ENCODE peak calls at places on chromosomes 12 and 14, in six cellular contexts. M is LoVo, Z is GM12864, Q is SW480, U is HL-60, W is endothelial cell. S is an unnamed sample.

GRCh38 chr14:64465856-64466554 is 706 bp downstream of the AKAP5 start:
- DNase-seq in W (peak; percentile 49), M (peak; percentile 7), Q (peak; percentile 24), U (no peak), Z (no peak), S (peak; percentile 67)

GRCh38 chr12:8697120-8697475 is 693 bp upstream of the RIMKLB start:
- DNase-seq in W (no peak), Z (no peak), Q (peak; percentile 79), M (peak; percentile 54), U (no peak), S (peak; percentile 65)

GRCh38 chr12:31322651-31323248 is 3.2 kb downstream of the SINHCAF start:
- DNase-seq in Z (no peak), M (peak; percentile 24), Q (peak; percentile 45), W (no peak), U (no peak), S (peak; percentile 36)

GRCh38 chr12:15276088-15276698 is 46.1 kb upstream of the PTPRO start:
- DNase-seq in W (peak; percentile 56), M (peak; percentile 54), Q (peak; percentile 55), Z (no peak), U (no peak), S (peak; percentile 58)

GRCh38 chr12:120684523-120684932 is 2.4 kb upstream of the MLEC start:
- DNase-seq in M (no peak), Z (peak; percentile 65), Q (no peak), W (no peak), U (no peak), S (no peak)

GRCh38 chr12:123057505-123058265 is 77.2 kb downstream of the ARL6IP4 start:
- DNase-seq in M (no peak), W (no peak), U (no peak), Q (no peak), Z (no peak), S (no peak)

GRCh38 chr14:36217027-36217426 is 40.5 kb upstream of the PTCSC3 start:
- DNase-seq in U (no peak), Z (no peak), Q (no peak), M (no peak), W (no peak), S (no peak)

GRCh38 chr14:91770185-91770584 is 38.3 kb upstream of the CATSPERB start:
- DNase-seq in Z (no peak), W (no peak), U (no peak), Q (no peak), M (no peak), S (no peak)

GRCh38 chr14:37090026-37090425 is 82.4 kb downstream of the SLC25A21 start:
- DNase-seq in Z (no peak), W (no peak), Q (no peak), M (no peak), U (no peak), S (no peak)

GRCh38 chr12:3725267-3726115 is 27.4 kb downstream of the CRACR2A start:
- DNase-seq in Z (no peak), W (no peak), Q (no peak), M (no peak), U (no peak), S (no peak)

GRCh38 chr12:121590476-121591143 is 9.8 kb upstream of the KDM2B start:
- DNase-seq in Z (peak; percentile 42), U (no peak), M (no peak), W (no peak), Q (no peak), S (no peak)

GRCh38 chr12:93208011-93208410 is 169.7 kb upstream of the NUDT4 start:
- DNase-seq in U (no peak), Z (no peak), Q (no peak), M (no peak), W (no peak), S (no peak)

GRCh38 chr12:25957898-25958253 is 606 bp upstream of the RASSF8 start:
- DNase-seq in M (no peak), U (no peak), W (no peak), Q (peak; percentile 81), Z (no peak), S (no peak)

GRCh38 chr12:108711486-108712163 is 19.7 kb downstream of the CORO1C start:
- DNase-seq in U (no peak), W (no peak), Q (no peak), M (no peak), Z (no peak), S (no peak)

GRCh38 chr14:76867536-76868452 is 41.6 kb downstream of the LRRC74A start:
- DNase-seq in W (no peak), U (peak; percentile 82), Z (no peak), M (no peak), Q (no peak), S (no peak)

GRCh38 chr14:61535032-61535431 is 160.3 kb upstream of the HIF1A start:
- DNase-seq in Q (no peak), M (no peak), U (no peak), Z (no peak), W (no peak), S (no peak)

GRCh38 chr12:113997365-113997764 is 31.2 kb upstream of the RBM19 start:
- DNase-seq in W (no peak), Q (no peak), M (no peak), U (no peak), Z (no peak), S (no peak)

GRCh38 chr12:125346361-125346760 is 281.1 kb downstream of the AACS start:
- DNase-seq in W (no peak), U (no peak), Z (no peak), Q (no peak), M (no peak), S (no peak)

GRCh38 chr12:102454330-102454729 is 26.0 kb downstream of the IGF1 start:
- DNase-seq in Z (no peak), Q (no peak), M (no peak), U (no peak), W (no peak), S (no peak)

GRCh38 chr12:114817491-114818440 is 133.8 kb upstream of the TBX3 start:
- DNase-seq in W (no peak), M (no peak), Q (no peak), U (no peak), Z (no peak), S (no peak)

S was measured in hepatocyte.